ENCODE peak calls at places on chromosomes 5 and 9, in seven cellular contexts. M is psoas muscle; K is thoracic aorta; B is PC-3; X is CD8-positive, alpha-beta memory T cell; R is breast epithelium; G is esophagus squamous epithelium. Q is an unnamed sample.
A peak's percentile ranks its signal among the peaks of the same experiment; 100 is the strongest.

GRCh38 chr9:13480688-13481087 is 201.2 kb upstream of the MPDZ start:
- DNase-seq in M (no peak), K (no peak), B (no peak), X (no peak), R (no peak), G (no peak), Q (no peak)

GRCh38 chr9:91089405-91090131 is 272.1 kb downstream of the AUH start:
- DNase-seq in M (no peak), K (no peak), B (peak; percentile 64), X (no peak), R (no peak), G (no peak), Q (no peak)

GRCh38 chr9:98880311-98881015 is 63.2 kb upstream of the COL15A1 start:
- DNase-seq in M (no peak), K (no peak), B (no peak), X (no peak), R (no peak), G (no peak), Q (no peak)

GRCh38 chr5:96638566-96638965 is 23.6 kb upstream of the CAST start:
- DNase-seq in M (no peak), K (no peak), B (no peak), X (no peak), R (no peak), G (no peak), Q (no peak)

GRCh38 chr5:83776437-83777031 is 55.9 kb upstream of the HAPLN1 start:
- DNase-seq in M (no peak), K (no peak), B (no peak), X (no peak), R (no peak), G (no peak), Q (no peak)

GRCh38 chr9:120937596-120937995 is 11.0 kb upstream of the TRAF1 start:
- DNase-seq in M (no peak), K (no peak), B (no peak), X (no peak), R (no peak), G (no peak), Q (no peak)

GRCh38 chr5:149363936-149364335 is 6.1 kb downstream of the PCYOX1L start:
- DNase-seq in M (no peak), K (no peak), B (no peak), X (no peak), R (no peak), G (no peak), Q (no peak)

GRCh38 chr9:88236531-88237453 is 98.5 kb upstream of the SPATA31C2 start:
- DNase-seq in M (no peak), K (no peak), B (no peak), X (no peak), R (no peak), G (no peak), Q (no peak)

GRCh38 chr9:101995231-101995630 is 256.8 kb upstream of the GRIN3A start:
- DNase-seq in M (no peak), K (no peak), B (no peak), X (no peak), R (no peak), G (no peak), Q (no peak)

GRCh38 chr9:137276757-137277328 is 683 bp upstream of the TOR4A start:
- DNase-seq in M (peak; percentile 73), K (no peak), B (peak; percentile 41), X (no peak), R (no peak), G (no peak), Q (no peak)

GRCh38 chr5:172452398-172453205 is 1.7 kb downstream of the SH3PXD2B start:
- DNase-seq in M (no peak), K (no peak), B (peak; percentile 22), X (no peak), R (no peak), G (no peak), Q (no peak)

GRCh38 chr9:86557063-86557766 is 203.0 kb upstream of the TUT7 start:
- DNase-seq in M (peak; percentile 53), K (no peak), B (no peak), X (no peak), R (no peak), G (no peak), Q (no peak)

GRCh38 chr5:132822650-132823480 is 7.6 kb downstream of the SHROOM1 start:
- DNase-seq in M (no peak), K (no peak), B (no peak), X (no peak), R (no peak), G (no peak), Q (no peak)

GRCh38 chr5:143244990-143245389 is 158.5 kb downstream of the NR3C1 start:
- DNase-seq in M (no peak), K (no peak), B (peak; percentile 9), X (no peak), R (no peak), G (no peak), Q (no peak)

GRCh38 chr5:143243103-143243502 is 160.4 kb downstream of the NR3C1 start:
- DNase-seq in M (no peak), K (no peak), B (no peak), X (no peak), R (no peak), G (no peak), Q (no peak)

GRCh38 chr5:143241892-143242291 is 161.6 kb downstream of the NR3C1 start:
- DNase-seq in M (no peak), K (no peak), B (peak; percentile 78), X (no peak), R (no peak), G (no peak), Q (no peak)

GRCh38 chr5:143245929-143246561 is 157.4 kb downstream of the NR3C1 start:
- DNase-seq in M (peak; percentile 43), K (no peak), B (peak; percentile 94), X (no peak), R (no peak), G (no peak), Q (no peak)

DNA sequence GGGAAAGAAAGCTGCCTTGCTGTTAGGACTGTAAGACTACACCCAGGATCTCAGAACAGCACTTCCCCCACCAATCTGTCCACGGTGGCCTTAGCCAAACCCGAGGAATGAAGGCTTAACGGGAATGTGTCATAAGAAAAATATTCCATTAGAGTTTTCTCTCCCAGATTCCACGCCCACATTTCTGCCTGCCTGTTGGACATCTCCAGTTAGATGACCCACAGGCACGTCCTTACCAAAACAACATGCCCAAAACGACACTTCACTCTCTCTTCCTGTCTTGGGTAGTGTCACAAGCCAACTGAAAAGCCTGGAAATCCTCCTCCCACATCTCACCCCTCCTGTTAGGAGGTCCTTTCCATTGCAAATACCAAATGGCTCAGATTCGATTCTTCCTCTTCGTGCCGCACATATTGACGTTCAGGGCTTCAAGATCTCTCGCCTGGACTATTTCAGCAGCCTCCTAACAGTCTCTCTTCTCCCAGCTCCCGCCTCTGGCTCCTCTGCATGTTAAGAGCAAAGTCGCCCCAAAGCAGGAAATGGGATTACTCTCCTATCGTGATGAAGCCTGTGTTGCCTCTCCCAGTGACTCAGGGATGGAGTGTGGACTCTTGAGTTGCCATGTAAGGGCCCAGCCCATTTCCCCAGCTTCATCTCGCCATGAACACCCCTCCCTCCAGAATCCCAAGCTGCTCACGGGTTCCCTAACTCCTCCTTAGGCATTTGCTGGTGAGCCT is 159.3 kb downstream of the NR3C1 start:
- DNase-seq in M (peak; percentile 75), K (peak; percentile 53), B (peak; percentile 95), X (no peak), R (no peak), G (peak; percentile 2), Q (no peak)
- H3K4me3 ChIP-seq in M (peak overlapping the region; percentile 37), K (peak overlapping the region; percentile 50), B (peak overlapping the region; percentile 52), X (no peak overlapping the region), R (peak overlapping the region; percentile 1), G (no peak overlapping the region), Q (no peak overlapping the region)

GRCh38 chr9:19998823-19999455 is 210.1 kb upstream of the SLC24A2 start:
- DNase-seq in M (no peak), K (no peak), B (peak; percentile 54), X (no peak), R (no peak), G (no peak), Q (no peak)
- H3K27ac ChIP-seq in M (no peak overlapping the region), K (no peak overlapping the region), B (peak overlapping the region; percentile 97), X (no peak overlapping the region), R (no peak overlapping the region), G (no peak overlapping the region), Q (no peak overlapping the region)

GRCh38 chr5:140222416-140222815 is 47.4 kb downstream of the CYSTM1 start:
- DNase-seq in M (no peak), K (no peak), B (no peak), X (no peak), R (no peak), G (no peak), Q (no peak)

GRCh38 chr5:140221697-140222223 is 46.8 kb downstream of the CYSTM1 start:
- DNase-seq in M (peak; percentile 60), K (no peak), B (peak; percentile 80), X (no peak), R (no peak), G (no peak), Q (no peak)

GRCh38 chr5:140225396-140225795 is 50.4 kb downstream of the CYSTM1 start:
- DNase-seq in M (no peak), K (no peak), B (no peak), X (no peak), R (no peak), G (no peak), Q (no peak)

GRCh38 chr5:140224658-140225057 is 49.7 kb downstream of the CYSTM1 start:
- DNase-seq in M (no peak), K (no peak), B (no peak), X (no peak), R (no peak), G (no peak), Q (no peak)

DNA sequence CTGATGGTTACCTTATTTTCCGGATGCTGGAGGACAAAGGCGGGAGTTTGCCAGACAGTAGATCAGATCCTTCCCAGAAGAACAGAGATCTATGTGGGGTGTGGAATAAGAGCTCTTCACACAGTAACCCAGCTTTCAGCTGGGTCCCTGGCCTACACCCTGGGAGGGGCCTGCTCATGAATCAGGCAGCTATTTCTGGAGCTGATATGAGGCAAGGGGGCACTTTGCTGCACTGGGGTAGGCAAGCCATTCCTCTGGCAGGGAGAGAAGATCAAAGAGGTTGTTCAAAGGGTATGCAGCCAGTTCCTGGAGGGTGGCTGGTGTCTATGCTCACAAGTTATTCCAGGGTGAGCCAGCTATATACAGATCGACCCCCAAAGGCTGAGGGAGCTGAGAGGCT is 48.6 kb downstream of the CYSTM1 start:
- DNase-seq in M (no peak), K (no peak), B (no peak), X (no peak), R (no peak), G (no peak), Q (no peak)
- H3K4me1 ChIP-seq in M (peaks cover 88% of the 10 kb centered on the region), K (peaks cover 10% of the 10 kb centered on the region), B (peaks cover 31% of the 10 kb centered on the region), X (no peaks in the 10 kb centered on the region), R (peaks cover 10% of the 10 kb centered on the region), G (peaks cover 8% of the 10 kb centered on the region), Q (no peaks in the 10 kb centered on the region)

DNA sequence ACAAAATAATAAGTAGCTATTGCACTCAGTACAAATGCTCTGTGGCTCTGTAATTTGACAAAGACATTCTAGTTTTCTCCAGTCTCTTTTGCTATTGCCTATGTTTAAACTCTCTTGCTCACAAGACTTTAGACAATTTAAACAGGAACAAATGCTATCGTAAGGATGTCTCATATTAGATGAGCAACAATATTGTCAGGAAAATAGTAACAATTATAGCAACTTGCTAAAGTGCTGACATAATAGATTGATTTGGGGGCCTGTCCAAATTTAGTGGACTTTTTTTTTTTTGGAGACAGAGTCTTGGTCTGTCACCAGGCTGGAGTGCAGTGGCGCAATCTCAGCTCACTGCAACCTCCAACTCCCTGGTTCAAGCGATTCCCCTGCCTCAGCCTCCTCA is 11.8 kb downstream of the KIF2A start:
- DNase-seq in M (no peak), K (no peak), B (no peak), X (no peak), R (no peak), G (no peak), Q (no peak)
- H3K4me3 ChIP-seq in M (no peak overlapping the region), K (no peak overlapping the region), B (no peak overlapping the region), X (no peak overlapping the region), R (no peak overlapping the region), G (no peak overlapping the region), Q (no peak overlapping the region)

GRCh38 chr9:27469583-27469982 is 54.5 kb upstream of the IFNK start:
- DNase-seq in M (no peak), K (no peak), B (no peak), X (no peak), R (no peak), G (no peak), Q (no peak)
- H3K27ac ChIP-seq in M (no peak overlapping the region), K (no peak overlapping the region), B (no peak overlapping the region), X (no peak overlapping the region), R (peak overlapping the region; percentile 46), G (no peak overlapping the region), Q (no peak overlapping the region)

Q was measured in CD4-positive, alpha-beta memory T cell.